ENCODE peak calls at places on chromosomes 3 and 15, in four cellular contexts. Z is GM12878, K is H1, L is HepG2. H is an unnamed sample.

GRCh38 chr3:37223084-37223975 is 48.9 kb upstream of the LRRFIP2 start:
- DNase-seq in K (no peak), L (peak; percentile 29), Z (no peak), H (no peak)

GRCh38 chr15:81155375-81156218 is 21.5 kb downstream of the CFAP161 start:
- DNase-seq in L (peak; percentile 32), K (no peak), Z (no peak), H (peak; percentile 13)

GRCh38 chr3:105368575-105369500 is 2.1 kb downstream of the ALCAM start:
- DNase-seq in Z (peak; percentile 69), L (peak; percentile 60), K (peak; percentile 53), H (no peak)

GRCh38 chr3:179734497-179735281 is 81.8 kb downstream of the USP13 start:
- DNase-seq in Z (no peak), L (peak; percentile 88), K (no peak), H (no peak)

GRCh38 chr15:42273900-42274692 is 863 bp upstream of the TMEM87A start:
- DNase-seq in Z (peak; percentile 30), L (peak; percentile 31), K (peak; percentile 51), H (no peak)

GRCh38 chr15:76994001-76994400 is 925 bp upstream of the PSTPIP1 start:
- DNase-seq in L (no peak), K (no peak), Z (no peak), H (no peak)

GRCh38 chr3:30667250-30667585 is 60.8 kb downstream of the TGFBR2 start:
- DNase-seq in L (no peak), K (no peak), Z (no peak), H (peak; percentile 66)

GRCh38 chr3:37703633-37704032 is 158.0 kb upstream of the CTDSPL start:
- DNase-seq in Z (no peak), L (no peak), K (no peak), H (no peak)

GRCh38 chr15:52208306-52208946 is 17.2 kb upstream of the GNB5 start:
- DNase-seq in Z (no peak), L (peak; percentile 76), K (peak; percentile 95), H (peak; percentile 49)

GRCh38 chr3:195133462-195133861 is 137.5 kb downstream of the XXYLT1 start:
- DNase-seq in L (no peak), K (no peak), Z (no peak), H (no peak)

GRCh38 chr3:125271127-125271526 is 58.6 kb upstream of the SLC12A8 start:
- DNase-seq in L (no peak), K (no peak), Z (no peak), H (no peak)

GRCh38 chr15:50051811-50052419 is 67.1 kb downstream of the ATP8B4 start:
- DNase-seq in K (no peak), Z (no peak), L (peak; percentile 58), H (peak; percentile 23)

GRCh38 chr15:60223161-60223560 is 174.6 kb downstream of the ANXA2 start:
- DNase-seq in K (no peak), L (no peak), Z (no peak), H (no peak)

GRCh38 chr3:185781759-185782158 is 43.1 kb downstream of the IGF2BP2 start:
- DNase-seq in L (no peak), Z (no peak), K (no peak), H (no peak)

GRCh38 chr3:185784317-185784716 is 40.5 kb downstream of the IGF2BP2 start:
- DNase-seq in K (no peak), Z (no peak), L (no peak), H (no peak)

GRCh38 chr3:185778821-185779220 is 46.0 kb downstream of the IGF2BP2 start:
- DNase-seq in K (no peak), L (no peak), Z (no peak), H (no peak)

GRCh38 chr3:185778069-185778468 is 46.8 kb downstream of the IGF2BP2 start:
- DNase-seq in L (no peak), K (no peak), Z (no peak), H (no peak)

DNA sequence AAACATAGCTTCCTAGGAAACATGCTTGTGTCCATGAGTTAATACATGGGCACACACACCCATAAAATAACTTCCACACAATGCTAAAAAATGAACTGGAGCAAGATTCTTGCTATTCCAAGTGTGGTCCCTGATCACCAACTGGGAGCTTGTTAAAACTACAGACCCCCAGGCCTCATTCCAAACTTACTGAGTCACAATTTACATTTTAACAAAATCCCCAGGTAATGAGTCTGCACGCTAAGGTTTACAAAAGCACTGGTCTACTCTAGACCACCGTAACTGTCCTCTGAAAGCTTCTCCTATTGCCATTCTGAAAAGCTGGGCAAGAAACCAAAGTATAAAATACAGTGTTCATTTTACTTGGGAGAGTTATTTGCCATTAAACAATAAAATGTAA is 45.4 kb downstream of the IGF2BP2 start:
- DNase-seq in Z (no peak), L (no peak), K (no peak), H (no peak)
- H3K9ac ChIP-seq in Z (no peak overlapping the region), L (no peak overlapping the region), K (no peak overlapping the region), H (no peak overlapping the region)

GRCh38 chr3:43455233-43455632 is 166.6 kb downstream of the ANO10 start:
- DNase-seq in L (peak; percentile 52), Z (no peak), K (no peak), H (no peak)
- TF ChIP-seq SUZ12 in L (no peak), Z (no peak), K (no peak), H (no peak)

GRCh38 chr3:62718515-62719320 is 156.5 kb downstream of the CADPS start:
- DNase-seq in L (no peak), K (no peak), Z (no peak), H (no peak)
- H3K9ac ChIP-seq in L (no peak overlapping the region), K (no peak overlapping the region), Z (no peak overlapping the region), H (no peak overlapping the region)

GRCh38 chr15:78018445-78018844 is 59.1 kb downstream of the TBC1D2B start:
- DNase-seq in K (no peak), Z (no peak), L (peak; percentile 13), H (no peak)
- TF ChIP-seq SUZ12 in K (no peak), Z (no peak), L (no peak), H (no peak)

GRCh38 chr3:187748050-187748481 is 2.8 kb upstream of the BCL6 start:
- DNase-seq in K (peak; percentile 99), Z (no peak), L (peak; percentile 82), H (peak; percentile 92)
- H3K9ac ChIP-seq in K (no peak overlapping the region), Z (no peak overlapping the region), L (no peak overlapping the region), H (no peak overlapping the region)

DNA sequence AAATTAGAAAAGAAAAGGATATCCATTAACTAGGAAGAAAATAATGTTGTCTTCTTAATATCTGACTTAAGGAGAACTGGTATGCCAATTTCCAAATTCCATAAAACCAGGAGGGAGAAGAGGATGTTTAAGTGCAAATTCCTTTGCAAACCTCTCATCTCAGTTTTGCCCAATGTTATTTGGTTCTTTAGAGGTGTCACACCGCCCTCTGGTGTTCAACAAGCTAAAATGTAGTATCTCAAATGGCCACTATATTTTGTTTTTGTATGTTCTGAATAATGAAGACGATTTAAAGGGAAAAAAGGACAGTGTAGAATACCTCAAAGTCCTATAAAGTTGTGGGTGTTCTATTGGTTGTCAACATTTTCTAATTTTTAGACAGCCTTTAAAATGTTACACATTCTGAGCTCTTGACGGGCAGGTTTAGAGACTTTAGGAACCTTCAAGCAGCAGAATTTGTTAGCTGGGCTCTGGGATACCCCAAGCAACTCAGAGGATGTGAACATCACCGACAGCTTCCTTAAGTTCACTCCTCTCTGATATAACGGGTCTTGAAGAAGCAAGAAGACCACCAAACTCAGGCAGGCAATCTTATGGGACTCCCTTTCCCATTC is 458.3 kb downstream of the MFSD1 start:
- DNase-seq in K (no peak), L (peak; percentile 56), Z (no peak), H (peak; percentile 47)
- TF ChIP-seq SUZ12 in K (no peak), L (no peak), Z (no peak), H (no peak)

GRCh38 chr3:74613566-74613965 is 893 bp downstream of the CNTN3 start:
- DNase-seq in Z (no peak), K (no peak), L (no peak), H (no peak)
- H3K9ac ChIP-seq in Z (no peak overlapping the region), K (no peak overlapping the region), L (no peak overlapping the region), H (peak overlapping the region; percentile 27)

H was measured in NT2/D1.